ENCODE peak calls at places on chromosomes 11 and 22, in six cellular contexts. One of them, this sample, is unnamed.

GRCh38 chr22:39574779-39575551 is 4.4 kb downstream of the CACNA1I start:
- DNase-seq in mesothelial cell of epicardium: no peak
- DNase-seq in HCT116: peak; percentile 80
- DNase-seq in lung: no peak
- DNase-seq in tibial artery: no peak
- DNase-seq in endothelial cell: no peak
- DNase-seq in this sample: no peak

GRCh38 chr22:21694394-21694793 is 28.6 kb downstream of the PPIL2 start:
- DNase-seq in mesothelial cell of epicardium: no peak
- DNase-seq in HCT116: no peak
- DNase-seq in lung: no peak
- DNase-seq in tibial artery: no peak
- DNase-seq in endothelial cell: no peak
- DNase-seq in this sample: no peak

GRCh38 chr11:95325777-95326258 is 94.8 kb upstream of the SESN3 start:
- DNase-seq in mesothelial cell of epicardium: no peak
- DNase-seq in HCT116: no peak
- DNase-seq in lung: no peak
- DNase-seq in tibial artery: no peak
- DNase-seq in endothelial cell: no peak
- DNase-seq in this sample: no peak

GRCh38 chr11:73288873-73289707 is 17.0 kb downstream of the P2RY6 start:
- DNase-seq in mesothelial cell of epicardium: peak; percentile 48
- DNase-seq in HCT116: peak; percentile 53
- DNase-seq in lung: peak; percentile 77
- DNase-seq in tibial artery: peak; percentile 68
- DNase-seq in endothelial cell: peak; percentile 80
- DNase-seq in this sample: peak; percentile 80

GRCh38 chr22:24304067-24304675 is 33.5 kb downstream of the SPECC1L start:
- DNase-seq in mesothelial cell of epicardium: no peak
- DNase-seq in HCT116: no peak
- DNase-seq in lung: no peak
- DNase-seq in tibial artery: no peak
- DNase-seq in endothelial cell: no peak
- DNase-seq in this sample: no peak

GRCh38 chr11:12287374-12288211 is 89.8 kb upstream of the PARVA start:
- DNase-seq in mesothelial cell of epicardium: no peak
- DNase-seq in HCT116: peak; percentile 78
- DNase-seq in lung: peak; percentile 42
- DNase-seq in tibial artery: peak; percentile 86
- DNase-seq in endothelial cell: peak; percentile 74
- DNase-seq in this sample: peak; percentile 38

GRCh38 chr22:24768537-24769374 is 5.8 kb downstream of the PIWIL3 start:
- DNase-seq in mesothelial cell of epicardium: no peak
- DNase-seq in HCT116: peak; percentile 54
- DNase-seq in lung: peak; percentile 60
- DNase-seq in tibial artery: peak; percentile 63
- DNase-seq in endothelial cell: peak; percentile 62
- DNase-seq in this sample: peak; percentile 51

GRCh38 chr11:62542750-62543567 is 3.6 kb downstream of the AHNAK start:
- DNase-seq in mesothelial cell of epicardium: no peak
- DNase-seq in HCT116: peak; percentile 54
- DNase-seq in lung: peak; percentile 84
- DNase-seq in tibial artery: peak; percentile 73
- DNase-seq in endothelial cell: peak; percentile 86
- DNase-seq in this sample: peak; percentile 83

GRCh38 chr11:94494200-94494545 is 389 bp downstream of the ANKRD49 start:
- DNase-seq in mesothelial cell of epicardium: no peak
- DNase-seq in HCT116: no peak
- DNase-seq in lung: no peak
- DNase-seq in tibial artery: no peak
- DNase-seq in endothelial cell: no peak
- DNase-seq in this sample: no peak

GRCh38 chr11:128458316-128458715 is 129.0 kb downstream of the ETS1 start:
- DNase-seq in mesothelial cell of epicardium: no peak
- DNase-seq in HCT116: no peak
- DNase-seq in lung: no peak
- DNase-seq in tibial artery: no peak
- DNase-seq in endothelial cell: no peak
- DNase-seq in this sample: no peak

GRCh38 chr11:129992161-129992944 is 10.3 kb downstream of the PRDM10 start:
- DNase-seq in mesothelial cell of epicardium: no peak
- DNase-seq in HCT116: peak; percentile 48
- DNase-seq in lung: peak; percentile 41
- DNase-seq in tibial artery: no peak
- DNase-seq in endothelial cell: peak; percentile 31
- DNase-seq in this sample: no peak

GRCh38 chr11:7892751-7893356 is 38.2 kb downstream of the OR10A6 start:
- DNase-seq in mesothelial cell of epicardium: no peak
- DNase-seq in HCT116: peak; percentile 22
- DNase-seq in lung: no peak
- DNase-seq in tibial artery: no peak
- DNase-seq in endothelial cell: no peak
- DNase-seq in this sample: no peak

GRCh38 chr11:17609536-17610401 is 62.7 kb downstream of the OTOG start:
- DNase-seq in mesothelial cell of epicardium: no peak
- DNase-seq in HCT116: no peak
- DNase-seq in lung: peak; percentile 27
- DNase-seq in tibial artery: no peak
- DNase-seq in endothelial cell: no peak
- DNase-seq in this sample: no peak

GRCh38 chr11:95156916-95157568 is 67.4 kb downstream of the ENDOD1 start:
- DNase-seq in mesothelial cell of epicardium: no peak
- DNase-seq in HCT116: no peak
- DNase-seq in lung: no peak
- DNase-seq in tibial artery: peak; percentile 49
- DNase-seq in endothelial cell: no peak
- DNase-seq in this sample: no peak

GRCh38 chr11:65849771-65850216 is 8.2 kb downstream of the CFL1 start:
- DNase-seq in mesothelial cell of epicardium: no peak
- DNase-seq in HCT116: no peak
- DNase-seq in lung: no peak
- DNase-seq in tibial artery: no peak
- DNase-seq in endothelial cell: no peak
- DNase-seq in this sample: no peak

DNA sequence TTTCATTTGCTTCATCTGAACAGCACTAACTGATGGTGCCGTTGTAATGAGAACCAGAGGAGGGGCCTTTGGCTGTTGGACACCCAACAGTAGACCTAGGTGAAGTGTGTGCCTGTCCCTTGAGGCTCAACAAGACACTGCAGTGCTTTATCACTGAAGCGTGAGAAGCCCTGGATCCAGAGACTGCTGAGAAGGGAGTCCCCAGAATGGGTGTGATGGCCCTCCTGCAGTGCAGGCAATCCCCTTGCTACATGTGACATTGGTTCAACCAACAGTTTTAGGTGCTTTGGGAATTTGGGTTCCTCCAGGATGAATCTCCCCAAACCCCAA is 125.6 kb downstream of the BRD1 start:
- DNase-seq in mesothelial cell of epicardium: no peak
- DNase-seq in HCT116: no peak
- DNase-seq in lung: no peak
- DNase-seq in tibial artery: no peak
- DNase-seq in endothelial cell: no peak
- DNase-seq in this sample: no peak
- TF ChIP-seq CTCF in mesothelial cell of epicardium: no peak
- TF ChIP-seq CTCF in HCT116: no peak
- TF ChIP-seq CTCF in lung: no peak
- TF ChIP-seq CTCF in tibial artery: no peak
- TF ChIP-seq CTCF in endothelial cell: peak; percentile 7
- TF ChIP-seq CTCF in this sample: peak; percentile 7

DNA sequence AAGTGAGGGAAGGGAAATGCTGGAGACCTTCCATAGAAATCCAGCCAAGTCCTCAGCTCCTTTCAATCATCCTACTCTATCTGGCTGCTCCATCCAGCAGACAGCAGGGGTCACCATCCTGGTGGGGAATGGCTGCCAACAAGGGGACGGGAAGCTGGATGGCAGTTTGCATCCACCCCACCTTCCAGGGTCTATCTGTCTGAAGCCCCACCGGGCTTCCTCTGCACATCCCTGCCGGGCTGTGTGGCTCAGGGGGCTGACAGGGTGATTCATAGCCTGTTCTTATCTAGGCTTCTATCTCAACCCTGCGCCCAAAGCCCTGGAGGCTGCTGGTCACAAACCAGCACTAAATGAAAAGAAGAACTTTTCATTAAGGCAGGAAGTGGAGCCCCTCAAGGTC is 1.1 kb downstream of the SYTL2 start:
- DNase-seq in mesothelial cell of epicardium: no peak
- DNase-seq in HCT116: no peak
- DNase-seq in lung: no peak
- DNase-seq in tibial artery: no peak
- DNase-seq in endothelial cell: peak; percentile 38
- DNase-seq in this sample: peak; percentile 37
- TF ChIP-seq CTCF in mesothelial cell of epicardium: no peak
- TF ChIP-seq CTCF in HCT116: peak; percentile 46
- TF ChIP-seq CTCF in lung: no peak
- TF ChIP-seq CTCF in tibial artery: no peak
- TF ChIP-seq CTCF in endothelial cell: no peak
- TF ChIP-seq CTCF in this sample: no peak

DNA sequence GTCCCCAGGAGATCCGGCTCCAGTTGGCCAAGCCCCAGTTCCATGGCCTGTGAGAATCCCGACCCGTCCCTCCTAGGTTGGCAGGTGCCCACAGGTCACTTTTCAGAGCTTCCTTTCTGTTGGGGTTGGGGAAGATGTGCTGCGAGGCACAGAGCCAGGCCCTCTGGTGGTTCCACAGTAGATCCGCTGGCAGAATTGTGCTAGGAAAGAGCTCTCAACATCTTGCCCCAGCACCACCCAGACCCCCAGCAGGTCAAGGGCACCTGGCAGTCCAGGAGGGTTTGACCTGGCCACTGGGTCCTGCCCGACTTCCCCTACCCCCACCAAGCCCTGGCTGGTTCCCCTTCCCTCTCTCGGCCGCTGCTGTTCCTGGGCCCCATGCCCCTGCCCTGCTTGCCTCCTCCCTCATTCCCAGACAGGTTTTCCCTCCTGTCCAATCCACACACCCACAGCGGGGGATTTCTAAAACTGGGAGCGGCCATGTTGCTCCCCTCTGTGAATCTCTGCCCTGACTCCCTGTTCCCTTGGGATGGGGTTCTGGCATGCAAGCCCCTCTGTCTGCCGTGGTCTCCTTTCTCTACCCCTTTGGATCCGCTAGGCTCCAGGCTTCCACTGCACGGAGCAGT is 26.2 kb upstream of the GCAT start:
- DNase-seq in mesothelial cell of epicardium: no peak
- DNase-seq in HCT116: no peak
- DNase-seq in lung: no peak
- DNase-seq in tibial artery: no peak
- DNase-seq in endothelial cell: no peak
- DNase-seq in this sample: no peak
- TF ChIP-seq CTCF in mesothelial cell of epicardium: no peak
- TF ChIP-seq CTCF in HCT116: peak; percentile 57
- TF ChIP-seq CTCF in lung: no peak
- TF ChIP-seq CTCF in tibial artery: no peak
- TF ChIP-seq CTCF in endothelial cell: no peak
- TF ChIP-seq CTCF in this sample: peak; percentile 14

GRCh38 chr11:121655481-121656332 is 202.9 kb upstream of the SORL1-AS1 start:
- DNase-seq in mesothelial cell of epicardium: peak; percentile 81
- DNase-seq in HCT116: peak; percentile 60
- DNase-seq in lung: peak; percentile 81
- DNase-seq in tibial artery: peak; percentile 89
- DNase-seq in endothelial cell: peak; percentile 90
- DNase-seq in this sample: peak; percentile 86

GRCh38 chr11:121650520-121651266 is 197.9 kb upstream of the SORL1-AS1 start:
- DNase-seq in mesothelial cell of epicardium: no peak
- DNase-seq in HCT116: no peak
- DNase-seq in lung: no peak
- DNase-seq in tibial artery: no peak
- DNase-seq in endothelial cell: no peak
- DNase-seq in this sample: no peak

GRCh38 chr11:121651267-121651625 is 198.5 kb upstream of the SORL1-AS1 start:
- DNase-seq in mesothelial cell of epicardium: no peak
- DNase-seq in HCT116: no peak
- DNase-seq in lung: no peak
- DNase-seq in tibial artery: no peak
- DNase-seq in endothelial cell: no peak
- DNase-seq in this sample: no peak

GRCh38 chr11:121654506-121655480 is 202.0 kb upstream of the SORL1-AS1 start:
- DNase-seq in mesothelial cell of epicardium: no peak
- DNase-seq in HCT116: no peak
- DNase-seq in lung: peak; percentile 36
- DNase-seq in tibial artery: no peak
- DNase-seq in endothelial cell: no peak
- DNase-seq in this sample: no peak

GRCh38 chr11:121652982-121653381 is 200.2 kb upstream of the SORL1-AS1 start:
- DNase-seq in mesothelial cell of epicardium: no peak
- DNase-seq in HCT116: no peak
- DNase-seq in lung: no peak
- DNase-seq in tibial artery: no peak
- DNase-seq in endothelial cell: peak; percentile 30
- DNase-seq in this sample: peak; percentile 33
- TF ChIP-seq CTCF in mesothelial cell of epicardium: peak; percentile 57
- TF ChIP-seq CTCF in HCT116: peak; percentile 67
- TF ChIP-seq CTCF in lung: no peak
- TF ChIP-seq CTCF in tibial artery: peak; percentile 40
- TF ChIP-seq CTCF in endothelial cell: peak; percentile 69
- TF ChIP-seq CTCF in this sample: peak; percentile 62

GRCh38 chr11:84398017-84398626 is 1112.0 kb upstream of the CCDC90B start:
- DNase-seq in mesothelial cell of epicardium: no peak
- DNase-seq in HCT116: no peak
- DNase-seq in lung: no peak
- DNase-seq in tibial artery: no peak
- DNase-seq in endothelial cell: peak; percentile 9
- DNase-seq in this sample: no peak
- TF ChIP-seq CTCF in mesothelial cell of epicardium: no peak
- TF ChIP-seq CTCF in HCT116: no peak
- TF ChIP-seq CTCF in lung: no peak
- TF ChIP-seq CTCF in tibial artery: no peak
- TF ChIP-seq CTCF in endothelial cell: peak; percentile 57
- TF ChIP-seq CTCF in this sample: peak; percentile 59

GRCh38 chr11:64660706-64661105 is 62.3 kb downstream of the NRXN2 start:
- DNase-seq in mesothelial cell of epicardium: no peak
- DNase-seq in HCT116: no peak
- DNase-seq in lung: no peak
- DNase-seq in tibial artery: no peak
- DNase-seq in endothelial cell: no peak
- DNase-seq in this sample: no peak

GRCh38 chr11:64661622-64662021 is 61.4 kb downstream of the NRXN2 start:
- DNase-seq in mesothelial cell of epicardium: no peak
- DNase-seq in HCT116: no peak
- DNase-seq in lung: no peak
- DNase-seq in tibial artery: no peak
- DNase-seq in endothelial cell: no peak
- DNase-seq in this sample: no peak

GRCh38 chr11:64661146-64661545 is 61.9 kb downstream of the NRXN2 start:
- DNase-seq in mesothelial cell of epicardium: no peak
- DNase-seq in HCT116: no peak
- DNase-seq in lung: no peak
- DNase-seq in tibial artery: peak; percentile 64
- DNase-seq in endothelial cell: no peak
- DNase-seq in this sample: no peak

GRCh38 chr11:64660205-64660604 is 62.8 kb downstream of the NRXN2 start:
- DNase-seq in mesothelial cell of epicardium: no peak
- DNase-seq in HCT116: no peak
- DNase-seq in lung: no peak
- DNase-seq in tibial artery: no peak
- DNase-seq in endothelial cell: no peak
- DNase-seq in this sample: no peak

GRCh38 chr11:64659417-64660144 is 63.4 kb downstream of the NRXN2 start:
- DNase-seq in mesothelial cell of epicardium: no peak
- DNase-seq in HCT116: peak; percentile 81
- DNase-seq in lung: no peak
- DNase-seq in tibial artery: no peak
- DNase-seq in endothelial cell: no peak
- DNase-seq in this sample: no peak
- TF ChIP-seq CTCF in mesothelial cell of epicardium: no peak
- TF ChIP-seq CTCF in HCT116: no peak
- TF ChIP-seq CTCF in lung: no peak
- TF ChIP-seq CTCF in tibial artery: peak; percentile 14
- TF ChIP-seq CTCF in endothelial cell: no peak
- TF ChIP-seq CTCF in this sample: no peak

This sample was measured in neural crest cell.